ENCODE peak calls at places on chromosomes 5 and 9, in nine cellular contexts. G, Z, I, U, T, M, Q, F and P are unnamed samples.

GRCh38 chr5:133469846-133470245 is 142.5 kb downstream of the FSTL4 start:
- DNase-seq in I (no peak), F (no peak), Z (no peak), T (no peak), U (no peak), M (no peak), G (no peak), Q (no peak), P (no peak)

GRCh38 chr9:131709741-131710499 is 30.0 kb downstream of the RAPGEF1 start:
- DNase-seq in F (no peak), T (no peak), I (peak), Z (no peak), U (no peak), Q (no peak), G (no peak), M (peak), P (peak)

GRCh38 chr5:126744842-126745241 is 32.1 kb upstream of the LMNB1 start:
- DNase-seq in Z (no peak), I (no peak), G (no peak), U (no peak), Q (no peak), M (no peak), F (no peak), T (no peak), P (no peak)

GRCh38 chr5:3837544-3837943 is 241.9 kb downstream of the IRX1 start:
- DNase-seq in F (no peak), T (no peak), G (no peak), Z (no peak), M (no peak), U (no peak), Q (no peak), I (no peak), P (no peak)

GRCh38 chr9:120942186-120943001 is 15.8 kb upstream of the TRAF1 start:
- DNase-seq in U (no peak), Q (no peak), T (no peak), M (no peak), I (no peak), Z (no peak), G (no peak), F (no peak), P (no peak)

GRCh38 chr5:170633235-170634041 is 129.6 kb downstream of the KCNIP1 start:
- DNase-seq in U (peak), I (peak), Q (no peak), Z (no peak), T (no peak), G (peak), F (no peak), M (peak), P (peak)

GRCh38 chr5:82334085-82334680 is 56.0 kb upstream of the RPS23 start:
- DNase-seq in Q (no peak), M (peak), G (no peak), Z (no peak), T (no peak), U (no peak), I (no peak), F (no peak), P (no peak)

GRCh38 chr5:32499261-32499660 is 54.7 kb upstream of the ZFR start:
- DNase-seq in I (no peak), Q (no peak), Z (no peak), G (no peak), M (no peak), T (no peak), F (no peak), U (no peak), P (no peak)

GRCh38 chr5:128965011-128965637 is at the start of gene SLC27A6:
- DNase-seq in F (no peak), U (no peak), Z (no peak), G (peak), Q (no peak), T (no peak), I (peak), M (peak), P (peak)

GRCh38 chr9:115192280-115192679 is 74.3 kb upstream of the TNC start:
- DNase-seq in T (no peak), F (no peak), M (no peak), Q (no peak), U (no peak), Z (no peak), G (no peak), I (no peak), P (no peak)

GRCh38 chr5:126527892-126528291 is 67.1 kb downstream of the ALDH7A1 start:
- DNase-seq in G (no peak), T (no peak), Z (no peak), Q (no peak), U (no peak), I (peak), F (no peak), M (peak), P (peak)

GRCh38 chr9:109937841-109938453 is 157.9 kb downstream of the PALM2AKAP2 start:
- DNase-seq in T (no peak), F (no peak), G (no peak), Z (no peak), M (no peak), I (no peak), U (no peak), Q (no peak), P (no peak)

GRCh38 chr9:129380961-129381401 is 202.9 kb upstream of the IER5L start:
- DNase-seq in G (no peak), Z (no peak), T (no peak), F (no peak), I (no peak), M (no peak), Q (no peak), U (peak), P (no peak)

GRCh38 chr9:113999256-114000062 is 78.6 kb downstream of the AMBP start:
- DNase-seq in G (no peak), I (no peak), Q (no peak), U (peak), F (no peak), T (no peak), M (peak), Z (no peak), P (no peak)

GRCh38 chr9:107712390-107712789 is 222.8 kb upstream of the KLF4 start:
- DNase-seq in F (no peak), U (no peak), M (peak), I (peak), T (no peak), Z (no peak), Q (no peak), G (no peak), P (peak)

GRCh38 chr5:151448038-151448985 is 909 bp downstream of the SLC36A1 start:
- DNase-seq in I (peak), U (peak), Q (no peak), M (peak), G (no peak), F (no peak), T (no peak), Z (peak), P (peak)

GRCh38 chr5:60148356-60148755 is 254.8 kb upstream of the PDE4D start:
- DNase-seq in I (peak), Z (no peak), F (no peak), Q (no peak), U (no peak), M (peak), G (no peak), T (no peak), P (peak)

GRCh38 chr5:145077028-145077427 is 758.1 kb downstream of the PRELID2 start:
- DNase-seq in M (no peak), Z (no peak), U (no peak), F (no peak), G (no peak), Q (no peak), I (no peak), T (no peak), P (no peak)

GRCh38 chr5:105840800-105841199 is 1829.9 kb downstream of the EFNA5 start:
- DNase-seq in T (no peak), G (no peak), Q (no peak), M (no peak), Z (no peak), U (no peak), F (no peak), I (no peak), P (no peak)

GRCh38 chr5:158701406-158702177 is 398.1 kb downstream of the EBF1 start:
- DNase-seq in I (peak), M (peak), Z (no peak), T (no peak), U (no peak), G (no peak), F (no peak), Q (no peak), P (peak)

GRCh38 chr5:38529955-38530644 is 26.3 kb downstream of the LIFR start:
- DNase-seq in M (no peak), Z (no peak), Q (no peak), G (no peak), F (no peak), U (no peak), T (no peak), I (no peak), P (no peak)

GRCh38 chr5:38531518-38531917 is 24.9 kb downstream of the LIFR start:
- DNase-seq in T (no peak), Q (no peak), I (no peak), Z (no peak), G (no peak), F (no peak), U (no peak), M (no peak), P (no peak)

GRCh38 chr5:38533286-38534121 is 22.9 kb downstream of the LIFR start:
- DNase-seq in F (no peak), Z (no peak), U (peak), Q (no peak), M (no peak), G (no peak), I (no peak), T (no peak), P (no peak)

GRCh38 chr5:38534122-38534408 is 22.4 kb downstream of the LIFR start:
- DNase-seq in G (no peak), M (no peak), T (no peak), F (no peak), Q (no peak), U (no peak), Z (no peak), I (no peak), P (no peak)

DNA sequence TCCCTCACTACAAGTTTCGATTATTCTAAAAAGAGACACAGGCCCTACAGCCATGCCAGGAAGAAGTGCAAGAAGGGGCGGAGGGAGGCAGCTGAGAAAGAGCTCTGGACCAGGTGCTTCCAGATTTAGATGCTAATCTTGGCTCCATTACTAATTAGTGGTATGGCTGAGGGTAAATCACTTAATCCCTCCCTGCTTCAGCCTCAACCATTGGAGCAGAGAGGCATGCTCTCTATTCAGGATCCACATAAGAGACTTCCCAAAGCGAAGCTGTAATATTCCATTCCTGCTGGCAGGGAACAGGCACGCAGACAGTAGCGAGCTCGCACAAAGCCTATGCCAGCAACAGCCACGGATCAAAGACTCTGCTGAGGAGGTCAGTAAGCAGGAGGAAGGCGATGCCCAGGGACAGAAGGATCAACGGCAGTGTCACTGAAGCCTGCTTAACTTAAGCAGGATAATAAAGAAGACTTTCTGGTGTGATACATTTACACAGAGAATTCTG is 24.2 kb downstream of the LIFR start:
- DNase-seq in I (no peak), G (no peak), Q (no peak), U (no peak), M (no peak), F (no peak), Z (no peak), T (no peak), P (no peak)
- H3K4me3 ChIP-seq in I (no peak), G (no peak), Q (no peak), U (no peak), M (no peak), F (no peak), Z (no peak), T (no peak), P (no peak)

GRCh38 chr5:147578228-147579024 is 68.6 kb upstream of the DPYSL3 start:
- DNase-seq in M (peak), Z (no peak), F (no peak), T (no peak), U (no peak), I (peak), Q (no peak), G (no peak), P (peak)
- H3K4me3 ChIP-seq in M (no peak), Z (no peak), F (no peak), T (no peak), U (no peak), I (no peak), Q (no peak), G (no peak), P (no peak)

DNA sequence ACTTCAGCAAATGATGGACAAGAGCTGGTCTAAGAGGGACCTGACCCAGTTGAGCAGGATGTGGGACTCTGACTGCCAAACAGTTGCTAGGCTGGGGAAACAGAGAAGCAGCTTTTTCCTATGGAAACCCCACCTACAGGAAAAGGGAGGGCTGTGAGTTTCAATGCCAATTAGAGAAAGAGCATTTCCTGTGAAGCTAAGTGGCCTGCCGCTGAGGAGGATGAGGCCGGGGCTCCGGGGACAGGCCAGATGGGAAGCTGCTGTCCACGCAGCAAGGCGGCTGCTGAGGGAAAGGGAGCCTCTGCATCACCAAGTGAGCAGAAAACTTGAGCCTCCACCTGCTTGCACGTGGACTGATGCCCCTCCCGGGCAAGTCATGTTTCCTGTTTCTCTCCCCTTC is at the start of gene PCDH12:
- DNase-seq in T (no peak), F (no peak), U (no peak), G (no peak), Q (no peak), M (no peak), I (no peak), Z (peak), P (peak)
- H3K4me3 ChIP-seq in T (peak), F (no peak), U (no peak), G (no peak), Q (no peak), M (no peak), I (no peak), Z (peak), P (no peak)

GRCh38 chr9:32992596-32993238 is 8.7 kb downstream of the APTX start:
- DNase-seq in Q (no peak), U (no peak), M (no peak), G (no peak), T (no peak), F (no peak), I (peak), Z (no peak), P (peak)

GRCh38 chr9:32991895-32992595 is 9.4 kb downstream of the APTX start:
- DNase-seq in Z (no peak), M (peak), Q (no peak), I (no peak), F (no peak), G (no peak), T (no peak), U (no peak), P (no peak)

GRCh38 chr9:32986971-32987370 is 14.5 kb downstream of the APTX start:
- DNase-seq in Q (no peak), F (no peak), U (no peak), M (peak), T (no peak), I (peak), Z (no peak), G (no peak), P (peak)

GRCh38 chr9:32989651-32990050 is 11.8 kb downstream of the APTX start:
- DNase-seq in U (no peak), I (no peak), Q (no peak), M (peak), T (no peak), Z (no peak), G (no peak), F (no peak), P (peak)
- H3K4me3 ChIP-seq in U (no peak), I (no peak), Q (no peak), M (no peak), T (no peak), Z (no peak), G (no peak), F (no peak), P (no peak)

GRCh38 chr9:98796364-98797101 is at the start of gene ANKS6:
- DNase-seq in T (no peak), Z (peak), G (no peak), M (peak), U (peak), I (no peak), F (peak), Q (peak), P (peak)

GRCh38 chr9:98795970-98796363 is 388 bp downstream of the ANKS6 start:
- DNase-seq in Z (peak), F (peak), G (no peak), Q (no peak), I (no peak), U (no peak), T (no peak), M (no peak), P (peak)

GRCh38 chr9:98795295-98795955 is 930 bp downstream of the ANKS6 start:
- DNase-seq in Q (no peak), G (no peak), U (no peak), M (no peak), I (no peak), F (no peak), Z (no peak), T (no peak), P (peak)

GRCh38 chr9:98793031-98793430 is 3.3 kb downstream of the ANKS6 start:
- DNase-seq in F (no peak), M (no peak), Z (no peak), I (no peak), T (no peak), G (no peak), Q (no peak), U (no peak), P (peak)

DNA sequence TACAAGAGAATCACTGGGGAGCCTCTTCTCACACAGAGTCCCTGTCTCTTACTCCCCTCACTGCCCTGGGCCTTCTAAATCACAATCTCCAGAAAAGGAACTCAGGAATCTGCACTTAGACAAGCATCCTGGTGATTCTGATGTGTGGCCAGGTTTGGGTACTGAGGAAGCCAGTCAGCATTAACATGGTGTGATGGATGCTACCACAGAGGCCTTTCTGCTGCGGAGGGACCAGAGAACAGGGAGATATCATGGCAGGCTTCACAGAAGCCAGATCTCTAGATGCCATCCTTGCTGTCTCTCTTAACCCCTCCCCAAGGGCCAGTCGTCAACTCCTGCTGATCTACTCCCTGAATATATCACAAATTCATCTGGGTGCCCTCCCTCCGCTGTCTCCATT is 1.6 kb downstream of the ANKS6 start:
- DNase-seq in F (no peak), Z (no peak), Q (no peak), I (no peak), T (no peak), U (no peak), M (no peak), G (no peak), P (no peak)
- H3K4me3 ChIP-seq in F (no peak), Z (no peak), Q (no peak), I (no peak), T (peak), U (no peak), M (no peak), G (no peak), P (peak)